ENCODE peak calls at places on chromosomes 12 and 14, in five cellular contexts. One of them, this sample, is unnamed.

GRCh38 chr12:10331642-10332239 is 24.1 kb downstream of the KLRD1 start:
- DNase-seq in left cardiac atrium: no peak
- DNase-seq in activated CD8-positive, alpha-beta T cell treated with anti-CD3 and anti-CD28 coated beads for 36 hours: no peak
- DNase-seq in upper lobe of right lung: no peak
- DNase-seq in cardiac fibroblast: peak
- DNase-seq in this sample: peak

GRCh38 chr14:57982802-57983201 is 116.9 kb upstream of the SLC35F4 start:
- DNase-seq in left cardiac atrium: no peak
- DNase-seq in activated CD8-positive, alpha-beta T cell treated with anti-CD3 and anti-CD28 coated beads for 36 hours: no peak
- DNase-seq in upper lobe of right lung: peak
- DNase-seq in cardiac fibroblast: no peak
- DNase-seq in this sample: peak

GRCh38 chr12:3133410-3133793 is 56.2 kb downstream of the TSPAN9 start:
- DNase-seq in left cardiac atrium: no peak
- DNase-seq in activated CD8-positive, alpha-beta T cell treated with anti-CD3 and anti-CD28 coated beads for 36 hours: no peak
- DNase-seq in upper lobe of right lung: no peak
- DNase-seq in cardiac fibroblast: no peak
- DNase-seq in this sample: no peak

GRCh38 chr12:19461986-19462385 is 22.7 kb downstream of the AEBP2 start:
- DNase-seq in left cardiac atrium: no peak
- DNase-seq in activated CD8-positive, alpha-beta T cell treated with anti-CD3 and anti-CD28 coated beads for 36 hours: peak
- DNase-seq in upper lobe of right lung: no peak
- DNase-seq in cardiac fibroblast: no peak
- DNase-seq in this sample: no peak

GRCh38 chr12:21774358-21775129 is at the start of gene KCNJ8:
- DNase-seq in left cardiac atrium: peak
- DNase-seq in activated CD8-positive, alpha-beta T cell treated with anti-CD3 and anti-CD28 coated beads for 36 hours: peak
- DNase-seq in upper lobe of right lung: peak
- DNase-seq in cardiac fibroblast: peak
- DNase-seq in this sample: no peak

GRCh38 chr12:91529829-91530228 is 347.2 kb upstream of the DCN start:
- DNase-seq in left cardiac atrium: no peak
- DNase-seq in activated CD8-positive, alpha-beta T cell treated with anti-CD3 and anti-CD28 coated beads for 36 hours: no peak
- DNase-seq in upper lobe of right lung: no peak
- DNase-seq in cardiac fibroblast: peak
- DNase-seq in this sample: peak

GRCh38 chr12:80697270-80697887 is 10.1 kb upstream of the MYF6 start:
- DNase-seq in left cardiac atrium: no peak
- DNase-seq in activated CD8-positive, alpha-beta T cell treated with anti-CD3 and anti-CD28 coated beads for 36 hours: no peak
- DNase-seq in upper lobe of right lung: no peak
- DNase-seq in cardiac fibroblast: no peak
- DNase-seq in this sample: no peak

GRCh38 chr14:92990456-92991430 is 67.8 kb downstream of the CHGA start:
- DNase-seq in left cardiac atrium: no peak
- DNase-seq in activated CD8-positive, alpha-beta T cell treated with anti-CD3 and anti-CD28 coated beads for 36 hours: no peak
- DNase-seq in upper lobe of right lung: no peak
- DNase-seq in cardiac fibroblast: no peak
- DNase-seq in this sample: no peak

GRCh38 chr12:22525426-22525825 is 18.9 kb downstream of the C2CD5 start:
- DNase-seq in left cardiac atrium: no peak
- DNase-seq in activated CD8-positive, alpha-beta T cell treated with anti-CD3 and anti-CD28 coated beads for 36 hours: no peak
- DNase-seq in upper lobe of right lung: no peak
- DNase-seq in cardiac fibroblast: peak
- DNase-seq in this sample: peak

GRCh38 chr12:108320503-108321293 is 18.4 kb downstream of the CMKLR1 start:
- DNase-seq in left cardiac atrium: no peak
- DNase-seq in activated CD8-positive, alpha-beta T cell treated with anti-CD3 and anti-CD28 coated beads for 36 hours: no peak
- DNase-seq in upper lobe of right lung: no peak
- DNase-seq in cardiac fibroblast: no peak
- DNase-seq in this sample: no peak

GRCh38 chr12:42666671-42667243 is 77.2 kb upstream of the PRICKLE1 start:
- DNase-seq in left cardiac atrium: no peak
- DNase-seq in activated CD8-positive, alpha-beta T cell treated with anti-CD3 and anti-CD28 coated beads for 36 hours: no peak
- DNase-seq in upper lobe of right lung: no peak
- DNase-seq in cardiac fibroblast: no peak
- DNase-seq in this sample: no peak

GRCh38 chr12:30191701-30192455 is 408.1 kb upstream of the TMTC1 start:
- DNase-seq in left cardiac atrium: no peak
- DNase-seq in activated CD8-positive, alpha-beta T cell treated with anti-CD3 and anti-CD28 coated beads for 36 hours: no peak
- DNase-seq in upper lobe of right lung: no peak
- DNase-seq in cardiac fibroblast: no peak
- DNase-seq in this sample: no peak

GRCh38 chr14:71586131-71586893 is 345.9 kb upstream of the RGS6 start:
- DNase-seq in left cardiac atrium: no peak
- DNase-seq in activated CD8-positive, alpha-beta T cell treated with anti-CD3 and anti-CD28 coated beads for 36 hours: no peak
- DNase-seq in upper lobe of right lung: no peak
- DNase-seq in cardiac fibroblast: peak
- DNase-seq in this sample: peak

GRCh38 chr12:127779301-127780045 is 487.5 kb upstream of the TMEM132C start:
- DNase-seq in left cardiac atrium: no peak
- DNase-seq in activated CD8-positive, alpha-beta T cell treated with anti-CD3 and anti-CD28 coated beads for 36 hours: no peak
- DNase-seq in upper lobe of right lung: no peak
- DNase-seq in cardiac fibroblast: no peak
- DNase-seq in this sample: no peak

GRCh38 chr14:25394791-25395391 is 344.9 kb upstream of the STXBP6 start:
- DNase-seq in left cardiac atrium: no peak
- DNase-seq in activated CD8-positive, alpha-beta T cell treated with anti-CD3 and anti-CD28 coated beads for 36 hours: no peak
- DNase-seq in upper lobe of right lung: no peak
- DNase-seq in cardiac fibroblast: no peak
- DNase-seq in this sample: peak

GRCh38 chr14:97177016-97177415 is 379.8 kb downstream of the VRK1 start:
- DNase-seq in left cardiac atrium: no peak
- DNase-seq in activated CD8-positive, alpha-beta T cell treated with anti-CD3 and anti-CD28 coated beads for 36 hours: peak
- DNase-seq in upper lobe of right lung: no peak
- DNase-seq in cardiac fibroblast: no peak
- DNase-seq in this sample: no peak

GRCh38 chr12:59937148-59937547 is 341.3 kb downstream of the SLC16A7 start:
- DNase-seq in left cardiac atrium: no peak
- DNase-seq in activated CD8-positive, alpha-beta T cell treated with anti-CD3 and anti-CD28 coated beads for 36 hours: no peak
- DNase-seq in upper lobe of right lung: no peak
- DNase-seq in cardiac fibroblast: no peak
- DNase-seq in this sample: no peak

GRCh38 chr12:116116650-116117424 is 160.7 kb downstream of the MED13L start:
- DNase-seq in left cardiac atrium: no peak
- DNase-seq in activated CD8-positive, alpha-beta T cell treated with anti-CD3 and anti-CD28 coated beads for 36 hours: no peak
- DNase-seq in upper lobe of right lung: no peak
- DNase-seq in cardiac fibroblast: no peak
- DNase-seq in this sample: peak

GRCh38 chr12:92398565-92399309 is 253.1 kb upstream of the BTG1 start:
- DNase-seq in left cardiac atrium: no peak
- DNase-seq in activated CD8-positive, alpha-beta T cell treated with anti-CD3 and anti-CD28 coated beads for 36 hours: no peak
- DNase-seq in upper lobe of right lung: no peak
- DNase-seq in cardiac fibroblast: no peak
- DNase-seq in this sample: no peak

GRCh38 chr12:56644654-56645053 is 1.1 kb downstream of the ATP5F1B start:
- DNase-seq in left cardiac atrium: no peak
- DNase-seq in activated CD8-positive, alpha-beta T cell treated with anti-CD3 and anti-CD28 coated beads for 36 hours: no peak
- DNase-seq in upper lobe of right lung: no peak
- DNase-seq in cardiac fibroblast: peak
- DNase-seq in this sample: peak

GRCh38 chr12:105706321-105706972 is 376.0 kb downstream of the C12orf75 start:
- DNase-seq in left cardiac atrium: no peak
- DNase-seq in activated CD8-positive, alpha-beta T cell treated with anti-CD3 and anti-CD28 coated beads for 36 hours: no peak
- DNase-seq in upper lobe of right lung: no peak
- DNase-seq in cardiac fibroblast: peak
- DNase-seq in this sample: peak

GRCh38 chr14:89767861-89768268 is 186.7 kb downstream of the EFCAB11 start:
- DNase-seq in left cardiac atrium: no peak
- DNase-seq in activated CD8-positive, alpha-beta T cell treated with anti-CD3 and anti-CD28 coated beads for 36 hours: peak
- DNase-seq in upper lobe of right lung: no peak
- DNase-seq in cardiac fibroblast: peak
- DNase-seq in this sample: peak

GRCh38 chr12:20527396-20528154 is 159.2 kb downstream of the PDE3A start:
- DNase-seq in left cardiac atrium: no peak
- DNase-seq in activated CD8-positive, alpha-beta T cell treated with anti-CD3 and anti-CD28 coated beads for 36 hours: no peak
- DNase-seq in upper lobe of right lung: no peak
- DNase-seq in cardiac fibroblast: peak
- DNase-seq in this sample: no peak

GRCh38 chr14:69756298-69756697 is 10.6 kb upstream of the SRSF5 start:
- DNase-seq in left cardiac atrium: no peak
- DNase-seq in activated CD8-positive, alpha-beta T cell treated with anti-CD3 and anti-CD28 coated beads for 36 hours: no peak
- DNase-seq in upper lobe of right lung: no peak
- DNase-seq in cardiac fibroblast: no peak
- DNase-seq in this sample: no peak

GRCh38 chr14:52025310-52025709 is 36.0 kb downstream of the RTRAF start:
- DNase-seq in left cardiac atrium: no peak
- DNase-seq in activated CD8-positive, alpha-beta T cell treated with anti-CD3 and anti-CD28 coated beads for 36 hours: no peak
- DNase-seq in upper lobe of right lung: no peak
- DNase-seq in cardiac fibroblast: peak
- DNase-seq in this sample: peak

GRCh38 chr12:57372233-57372632 is 58.6 kb downstream of the R3HDM2 start:
- DNase-seq in left cardiac atrium: no peak
- DNase-seq in activated CD8-positive, alpha-beta T cell treated with anti-CD3 and anti-CD28 coated beads for 36 hours: no peak
- DNase-seq in upper lobe of right lung: no peak
- DNase-seq in cardiac fibroblast: no peak
- DNase-seq in this sample: peak

GRCh38 chr12:119176267-119177055 is 2.3 kb upstream of the HSPB8 start:
- DNase-seq in left cardiac atrium: peak
- DNase-seq in activated CD8-positive, alpha-beta T cell treated with anti-CD3 and anti-CD28 coated beads for 36 hours: peak
- DNase-seq in upper lobe of right lung: peak
- DNase-seq in cardiac fibroblast: peak
- DNase-seq in this sample: peak

GRCh38 chr14:104885031-104885972 is 20.2 kb downstream of the CEP170B start:
- DNase-seq in left cardiac atrium: peak
- DNase-seq in activated CD8-positive, alpha-beta T cell treated with anti-CD3 and anti-CD28 coated beads for 36 hours: no peak
- DNase-seq in upper lobe of right lung: no peak
- DNase-seq in cardiac fibroblast: no peak
- DNase-seq in this sample: no peak

GRCh38 chr14:104677506-104678332 is 11.7 kb upstream of the INF2 start:
- DNase-seq in left cardiac atrium: peak
- DNase-seq in activated CD8-positive, alpha-beta T cell treated with anti-CD3 and anti-CD28 coated beads for 36 hours: peak
- DNase-seq in upper lobe of right lung: peak
- DNase-seq in cardiac fibroblast: peak
- DNase-seq in this sample: peak